ENCODE peak calls at places on chromosomes 2 and 18, in four cellular contexts. One of them, this sample, is unnamed.

GRCh38 chr2:205218056-205218455 is 464.2 kb upstream of the NRP2 start:
- DNase-seq in K562: no peak
- DNase-seq in H1: no peak
- DNase-seq in GM12878: no peak
- DNase-seq in this sample: peak

GRCh38 chr18:69484699-69485396 is 84.2 kb downstream of the DOK6 start:
- DNase-seq in H1: no peak
- DNase-seq in K562: no peak
- DNase-seq in GM12878: no peak
- DNase-seq in this sample: peak

GRCh38 chr2:121034551-121034950 is 250.5 kb downstream of the TFCP2L1 start:
- DNase-seq in H1: no peak
- DNase-seq in K562: no peak
- DNase-seq in GM12878: no peak
- DNase-seq in this sample: no peak

GRCh38 chr2:165793779-165794519 is at the start of gene GALNT3:
- DNase-seq in K562: no peak
- DNase-seq in GM12878: no peak
- DNase-seq in H1: peak
- DNase-seq in this sample: no peak

GRCh38 chr2:147389218-147389617 is 455.6 kb upstream of the ACVR2A start:
- DNase-seq in H1: no peak
- DNase-seq in GM12878: no peak
- DNase-seq in K562: no peak
- DNase-seq in this sample: no peak

GRCh38 chr2:213202006-213202405 is 50.6 kb upstream of the IKZF2 start:
- DNase-seq in H1: no peak
- DNase-seq in K562: no peak
- DNase-seq in GM12878: no peak
- DNase-seq in this sample: no peak

GRCh38 chr18:45518770-45519169 is 96.5 kb upstream of the SLC14A2 start:
- DNase-seq in K562: no peak
- DNase-seq in GM12878: no peak
- DNase-seq in H1: no peak
- DNase-seq in this sample: no peak

GRCh38 chr18:2878656-2879330 is 32.0 kb downstream of the EMILIN2 start:
- DNase-seq in K562: no peak
- DNase-seq in H1: no peak
- DNase-seq in GM12878: no peak
- DNase-seq in this sample: no peak

GRCh38 chr2:78261454-78261853 is 739.3 kb upstream of the LRRTM4 start:
- DNase-seq in K562: no peak
- DNase-seq in H1: no peak
- DNase-seq in GM12878: no peak
- DNase-seq in this sample: no peak

GRCh38 chr2:128195435-128195984 is 104.5 kb downstream of the UGGT1 start:
- DNase-seq in GM12878: no peak
- DNase-seq in H1: no peak
- DNase-seq in K562: no peak
- DNase-seq in this sample: no peak

GRCh38 chr2:65198737-65199136 is 28.9 kb upstream of the ACTR2 start:
- DNase-seq in GM12878: no peak
- DNase-seq in H1: no peak
- DNase-seq in K562: no peak
- DNase-seq in this sample: peak

GRCh38 chr2:224261316-224261715 is 140.6 kb downstream of the FAM124B start:
- DNase-seq in H1: no peak
- DNase-seq in K562: no peak
- DNase-seq in GM12878: no peak
- DNase-seq in this sample: peak

GRCh38 chr18:55781481-55781957 is 193.5 kb upstream of the TCF4 start:
- DNase-seq in K562: peak
- DNase-seq in GM12878: no peak
- DNase-seq in H1: no peak
- DNase-seq in this sample: peak

GRCh38 chr2:46072146-46072820 is 224.9 kb upstream of the EPAS1 start:
- DNase-seq in GM12878: no peak
- DNase-seq in H1: no peak
- DNase-seq in K562: no peak
- DNase-seq in this sample: peak

GRCh38 chr18:6746386-6746960 is 17.0 kb downstream of the ARHGAP28 start:
- DNase-seq in GM12878: no peak
- DNase-seq in H1: no peak
- DNase-seq in K562: no peak
- DNase-seq in this sample: peak

GRCh38 chr2:112893801-112894200 is 17.2 kb upstream of the IL37 start:
- DNase-seq in K562: no peak
- DNase-seq in H1: no peak
- DNase-seq in GM12878: no peak
- DNase-seq in this sample: no peak

GRCh38 chr18:79630266-79631095 is 49.1 kb upstream of the CTDP1 start:
- DNase-seq in K562: no peak
- DNase-seq in H1: no peak
- DNase-seq in GM12878: no peak
- DNase-seq in this sample: no peak

GRCh38 chr18:36572135-36572856 is 256.5 kb downstream of the TPGS2 start:
- DNase-seq in K562: no peak
- DNase-seq in H1: no peak
- DNase-seq in GM12878: peak
- DNase-seq in this sample: peak

GRCh38 chr2:230582851-230583283 is 129.8 kb upstream of the CAB39 start:
- DNase-seq in K562: no peak
- DNase-seq in H1: no peak
- DNase-seq in GM12878: peak
- DNase-seq in this sample: peak

GRCh38 chr2:178297091-178297411 is 102.7 kb downstream of the OSBPL6 start:
- DNase-seq in GM12878: no peak
- DNase-seq in K562: no peak
- DNase-seq in H1: no peak
- DNase-seq in this sample: no peak

DNA sequence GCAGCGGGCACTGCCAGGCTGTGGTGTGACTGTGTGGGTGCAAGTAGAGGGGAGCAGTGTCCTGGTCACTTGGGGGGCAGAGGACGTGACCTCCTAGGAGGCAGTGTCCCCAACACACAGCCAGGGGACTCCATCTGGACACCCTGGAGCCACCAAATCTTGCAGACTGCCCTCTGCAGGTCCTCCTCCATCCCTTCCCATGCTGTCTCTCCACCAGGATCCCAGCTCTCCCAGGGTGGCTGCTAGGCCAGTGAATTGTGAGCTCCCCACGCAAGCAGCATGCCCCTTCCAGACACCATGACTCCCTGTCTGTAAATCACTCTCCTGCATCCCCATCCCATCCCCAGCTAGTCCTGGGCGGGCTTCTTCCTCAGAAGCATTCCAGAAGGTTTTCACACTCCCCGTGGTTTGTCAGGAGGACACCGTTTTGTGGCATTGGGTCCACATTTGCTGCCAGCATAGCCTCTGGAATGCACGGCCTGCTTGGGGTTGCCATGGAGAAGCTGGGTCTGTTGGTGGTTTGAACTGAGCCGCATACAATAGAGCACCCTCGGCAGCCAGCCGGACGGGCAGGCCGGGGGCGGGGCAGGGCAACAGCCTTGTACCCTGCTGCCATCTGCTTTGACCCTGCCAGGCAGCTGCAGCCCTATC is 210.7 kb downstream of the KLHL29 start:
- DNase-seq in GM12878: no peak
- DNase-seq in H1: no peak
- DNase-seq in K562: no peak
- DNase-seq in this sample: peak
- TF ChIP-seq CHD1 in GM12878: no peak
- TF ChIP-seq CHD1 in H1: no peak
- TF ChIP-seq CHD1 in K562: no peak
- TF ChIP-seq CHD1 in this sample: no peak

GRCh38 chr2:238924032-238924431 is 76.1 kb downstream of the TWIST2 start:
- DNase-seq in H1: no peak
- DNase-seq in K562: no peak
- DNase-seq in GM12878: no peak
- DNase-seq in this sample: no peak
- TF ChIP-seq CHD1 in H1: no peak
- TF ChIP-seq CHD1 in K562: no peak
- TF ChIP-seq CHD1 in GM12878: no peak
- TF ChIP-seq CHD1 in this sample: no peak

GRCh38 chr18:62937065-62937464 is 221.7 kb downstream of the PHLPP1 start:
- DNase-seq in K562: no peak
- DNase-seq in GM12878: no peak
- DNase-seq in H1: no peak
- DNase-seq in this sample: peak
- TF ChIP-seq CHD1 in K562: no peak
- TF ChIP-seq CHD1 in GM12878: no peak
- TF ChIP-seq CHD1 in H1: no peak
- TF ChIP-seq CHD1 in this sample: no peak

DNA sequence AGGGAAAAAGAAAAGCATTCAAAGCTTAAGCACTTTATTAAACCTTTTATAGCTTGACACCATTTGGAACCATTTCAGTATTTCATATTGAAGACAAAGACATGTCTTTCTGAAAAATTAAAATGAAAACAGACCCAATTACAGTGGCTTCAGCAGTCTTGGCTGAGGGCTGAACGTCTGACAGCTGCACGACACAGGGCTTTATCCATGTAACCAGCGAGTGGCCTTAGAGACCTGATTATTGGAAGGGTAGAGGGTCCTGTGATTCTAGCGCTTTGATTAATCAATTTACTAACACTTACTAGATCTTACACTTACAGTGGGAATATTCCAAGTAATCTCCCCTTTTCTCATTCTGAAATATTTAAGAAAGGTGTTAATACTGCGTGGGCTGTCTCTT is 113.0 kb downstream of the ADCYAP1 start:
- DNase-seq in K562: no peak
- DNase-seq in GM12878: no peak
- DNase-seq in H1: no peak
- DNase-seq in this sample: no peak
- TF ChIP-seq CHD1 in K562: no peak
- TF ChIP-seq CHD1 in GM12878: no peak
- TF ChIP-seq CHD1 in H1: no peak
- TF ChIP-seq CHD1 in this sample: no peak

GRCh38 chr18:58670561-58671121 is 624 bp upstream of the MALT1 start:
- DNase-seq in K562: no peak
- DNase-seq in GM12878: no peak
- DNase-seq in H1: no peak
- DNase-seq in this sample: peak

GRCh38 chr18:58674159-58674558 is 2.9 kb downstream of the MALT1 start:
- DNase-seq in GM12878: no peak
- DNase-seq in K562: no peak
- DNase-seq in H1: no peak
- DNase-seq in this sample: no peak

GRCh38 chr18:58671122-58671940 is at the start of gene MALT1:
- DNase-seq in K562: peak
- DNase-seq in GM12878: peak
- DNase-seq in H1: peak
- DNase-seq in this sample: peak

GRCh38 chr18:58669731-58670379 is 1.4 kb upstream of the MALT1 start:
- DNase-seq in GM12878: peak
- DNase-seq in K562: no peak
- DNase-seq in H1: no peak
- DNase-seq in this sample: peak

DNA sequence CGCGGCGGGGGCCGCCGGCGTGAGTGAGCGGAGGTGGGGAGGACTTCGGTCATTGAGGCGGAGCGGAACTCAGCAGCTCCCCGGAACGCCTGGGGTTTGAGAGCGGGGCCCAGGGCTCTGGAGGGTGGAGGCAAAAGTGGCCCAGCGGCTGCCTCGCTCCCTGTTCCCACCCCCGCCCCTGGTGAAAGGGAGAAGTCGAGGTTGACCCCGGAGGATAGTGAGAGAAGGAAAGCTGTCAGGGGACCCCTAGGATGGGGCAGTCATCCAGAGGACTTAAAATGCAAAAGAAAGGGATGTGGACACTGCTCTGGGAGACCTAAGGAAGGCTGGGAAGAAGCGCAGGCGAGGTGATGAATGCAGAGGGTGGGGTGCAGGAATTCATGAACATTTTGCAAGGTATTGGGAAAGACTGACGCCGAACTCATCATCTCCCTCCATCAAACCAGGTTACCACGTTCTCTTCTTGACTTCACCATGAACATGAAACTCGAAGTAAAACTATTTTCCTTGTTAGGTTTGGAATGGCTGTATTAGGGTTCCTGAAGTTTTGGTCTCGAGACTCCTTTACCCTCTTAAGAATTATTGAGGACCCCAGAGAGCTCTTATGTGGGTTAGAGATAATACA is 788 bp downstream of the MALT1 start:
- DNase-seq in H1: no peak
- DNase-seq in K562: no peak
- DNase-seq in GM12878: no peak
- DNase-seq in this sample: peak
- TF ChIP-seq CHD1 in H1: no peak
- TF ChIP-seq CHD1 in K562: no peak
- TF ChIP-seq CHD1 in GM12878: peak
- TF ChIP-seq CHD1 in this sample: no peak